ENCODE peak calls at places on chromosome 15, in nine cellular contexts. M, G, T, Q, N, R, I, D and L are unnamed samples.

GRCh38 chr15:78913012-78913411 is 31.8 kb downstream of the CTSH start:
- DNase-seq in I (no peak), G (no peak), D (no peak), Q (no peak), M (no peak), N (no peak), R (no peak), T (no peak), L (no peak)

GRCh38 chr15:56910801-56911200 is 7.6 kb upstream of the TCF12 start:
- DNase-seq in N (no peak), M (no peak), R (no peak), Q (no peak), G (no peak), I (no peak), T (no peak), D (no peak), L (no peak)

GRCh38 chr15:63110428-63111026 is 11.1 kb upstream of the LACTB start:
- DNase-seq in N (no peak), R (no peak), I (no peak), D (no peak), T (no peak), M (no peak), G (no peak), Q (no peak), L (peak; percentile 27)

GRCh38 chr15:90381515-90381914 is 6.5 kb upstream of the IQGAP1 start:
- DNase-seq in D (no peak), M (no peak), T (no peak), R (no peak), G (no peak), Q (no peak), I (no peak), N (no peak), L (no peak)

GRCh38 chr15:89783861-89784685 is 7.9 kb downstream of the MESP2 start:
- DNase-seq in I (no peak), T (no peak), M (no peak), D (no peak), R (no peak), G (no peak), N (no peak), Q (no peak), L (no peak)

GRCh38 chr15:91632981-91633380 is 220.5 kb upstream of the SLCO3A1 start:
- DNase-seq in I (no peak), N (no peak), M (no peak), G (no peak), T (no peak), R (no peak), D (no peak), Q (no peak), L (no peak)

GRCh38 chr15:39691229-39691628 is 91.4 kb downstream of the FSIP1 start:
- DNase-seq in R (no peak), N (no peak), M (no peak), Q (no peak), T (no peak), G (no peak), D (no peak), I (peak; percentile 19), L (no peak)

GRCh38 chr15:90097475-90097874 is 4.8 kb downstream of the IDH2 start:
- DNase-seq in I (no peak), D (no peak), Q (no peak), M (no peak), R (peak; percentile 84), T (peak; percentile 7), N (no peak), G (no peak), L (no peak)

GRCh38 chr15:22227411-22227810 is 147.1 kb downstream of the OR4M2 start:
- DNase-seq in I (no peak), T (no peak), G (no peak), M (no peak), N (no peak), D (no peak), Q (no peak), R (peak; percentile 61), L (no peak)

GRCh38 chr15:35289029-35289617 is 204.0 kb upstream of the NANOGP8 start:
- DNase-seq in Q (no peak), T (peak; percentile 81), M (no peak), G (peak; percentile 47), D (no peak), I (peak; percentile 61), R (no peak), N (no peak), L (no peak)

GRCh38 chr15:67067161-67067853 is 1.9 kb downstream of the SMAD3 start:
- DNase-seq in I (peak; percentile 35), G (no peak), D (no peak), M (peak; percentile 71), T (peak; percentile 65), N (no peak), R (no peak), Q (no peak), L (no peak)

GRCh38 chr15:62647195-62647865 is 395.2 kb upstream of the TPM1 start:
- DNase-seq in T (peak; percentile 60), I (no peak), M (no peak), Q (no peak), N (no peak), G (peak; percentile 70), D (peak; percentile 47), R (no peak), L (peak; percentile 83)

GRCh38 chr15:36545451-36545992 is 33.9 kb upstream of the CDIN1 start:
- DNase-seq in I (no peak), D (no peak), N (no peak), G (no peak), T (no peak), M (no peak), R (no peak), Q (no peak), L (no peak)

GRCh38 chr15:84598993-84599392 is 1.8 kb upstream of the ZSCAN2 start:
- DNase-seq in T (peak; percentile 74), D (no peak), N (no peak), M (peak; percentile 80), I (peak; percentile 70), G (peak; percentile 46), Q (no peak), R (peak; percentile 67), L (peak; percentile 48)

GRCh38 chr15:74373056-74373650 is 5.7 kb upstream of the CYP11A1 start:
- DNase-seq in I (no peak), R (peak; percentile 59), D (no peak), M (no peak), Q (no peak), G (no peak), N (no peak), T (no peak), L (no peak)

GRCh38 chr15:46329876-46330275 is 695.0 kb downstream of the SQOR start:
- DNase-seq in M (no peak), T (no peak), N (no peak), R (no peak), Q (no peak), D (no peak), I (no peak), G (no peak), L (no peak)

GRCh38 chr15:73233623-73234022 is 135.1 kb downstream of the HCN4 start:
- DNase-seq in M (no peak), T (peak; percentile 30), N (no peak), R (no peak), G (no peak), D (no peak), Q (no peak), I (no peak), L (no peak)

GRCh38 chr15:46461416-46461815 is 826.6 kb downstream of the SQOR start:
- DNase-seq in D (no peak), N (no peak), I (peak; percentile 8), T (no peak), R (no peak), G (peak; percentile 26), M (no peak), Q (no peak), L (no peak)

GRCh38 chr15:40040293-40040635 is 1.3 kb upstream of the SRP14 start:
- DNase-seq in N (no peak), M (no peak), T (no peak), D (no peak), R (no peak), I (no peak), G (no peak), Q (no peak), L (no peak)

GRCh38 chr15:48324949-48325348 is 6.3 kb upstream of the DUT start:
- DNase-seq in T (no peak), G (no peak), N (no peak), M (no peak), D (no peak), Q (no peak), R (no peak), I (no peak), L (no peak)

GRCh38 chr15:66131831-66132230 is 121.7 kb downstream of the MEGF11 start:
- DNase-seq in N (no peak), D (no peak), T (no peak), Q (no peak), M (no peak), G (no peak), R (no peak), I (no peak), L (no peak)

GRCh38 chr15:40307421-40308165 is at the start of gene PLCB2:
- DNase-seq in D (no peak), Q (peak; percentile 43), M (peak; percentile 83), G (no peak), I (no peak), T (peak; percentile 69), R (peak; percentile 88), N (peak; percentile 76), L (peak; percentile 30)

GRCh38 chr15:66795851-66796250 is 93.8 kb downstream of the SMAD6 start:
- DNase-seq in G (no peak), D (no peak), R (no peak), M (no peak), I (no peak), N (no peak), T (no peak), Q (no peak), L (no peak)

GRCh38 chr15:85118581-85118980 is 136.9 kb downstream of the PDE8A start:
- DNase-seq in Q (no peak), M (no peak), N (no peak), G (no peak), R (no peak), T (no peak), I (no peak), D (no peak), L (no peak)

GRCh38 chr15:28930011-28930410 is 44.2 kb downstream of the APBA2 start:
- DNase-seq in R (peak; percentile 27), G (no peak), N (no peak), T (no peak), D (no peak), M (no peak), I (no peak), Q (no peak), L (no peak)

GRCh38 chr15:77012868-77013267 is 17.9 kb downstream of the PSTPIP1 start:
- DNase-seq in N (no peak), D (no peak), G (no peak), T (no peak), Q (no peak), M (no peak), I (no peak), R (peak; percentile 76), L (no peak)

GRCh38 chr15:99305761-99306505 is 54.7 kb downstream of the LRRC28 start:
- DNase-seq in T (peak; percentile 81), G (peak; percentile 27), I (peak; percentile 39), Q (no peak), D (no peak), R (no peak), N (peak; percentile 50), M (no peak), L (peak; percentile 86)

GRCh38 chr15:68208641-68209240 is 3.6 kb upstream of the CALML4 start:
- DNase-seq in G (no peak), D (no peak), I (no peak), M (peak; percentile 33), R (peak; percentile 60), T (no peak), Q (no peak), N (no peak), L (no peak)